ENCODE peak calls at places on chromosomes 11 and 22, in ten cellular contexts. N is A172; Y is AG08396; Z is RWPE1; T is Calu3; M is activated CD8-positive, alpha-beta T cell treated with anti-CD3 and anti-CD28 coated beads for 36 hours; S is effector CD8-positive, alpha-beta T cell; D is SW480; W is skeletal muscle cell; R is progenitor cell of endocrine pancreas. I is an unnamed sample.
A peak's percentile ranks its signal among the peaks of the same experiment; 100 is the strongest.

GRCh38 chr11:44950036-44950624 is 553 bp downstream of the TP53I11 start:
- DNase-seq in N (no peak), Y (peak; percentile 53), Z (no peak), T (peak; percentile 27), M (peak; percentile 49), S (no peak), D (no peak), W (no peak), R (peak; percentile 37), I (no peak)

GRCh38 chr11:62757846-62758788 is 3.3 kb upstream of the POLR2G start:
- DNase-seq in N (no peak), Y (no peak), Z (no peak), T (no peak), M (no peak), S (no peak), D (no peak), W (no peak), R (no peak), I (no peak)

GRCh38 chr11:1180171-1180570 is 22.4 kb downstream of the MUC5AC start:
- DNase-seq in N (no peak), Y (no peak), Z (no peak), T (no peak), M (no peak), S (no peak), D (no peak), W (no peak), R (no peak), I (no peak)

GRCh38 chr11:29312817-29313216 is 704.0 kb downstream of the KCNA4 start:
- DNase-seq in N (peak; percentile 33), Y (no peak), Z (peak; percentile 70), T (no peak), M (no peak), S (no peak), D (no peak), W (no peak), R (no peak), I (no peak)

GRCh38 chr11:111982019-111982464 is 43.2 kb upstream of the DLAT start:
- DNase-seq in N (no peak), Y (no peak), Z (peak; percentile 62), T (peak; percentile 73), M (peak; percentile 81), S (peak; percentile 36), D (peak; percentile 75), W (no peak), R (peak; percentile 62), I (no peak)

GRCh38 chr11:47508595-47509555 is 44.1 kb downstream of the CELF1 start:
- DNase-seq in N (no peak), Y (no peak), Z (no peak), T (peak; percentile 57), M (no peak), S (no peak), D (no peak), W (no peak), R (no peak), I (no peak)

GRCh38 chr22:36439481-36440271 is 41.8 kb downstream of the TXN2 start:
- DNase-seq in N (peak; percentile 84), Y (peak; percentile 93), Z (peak; percentile 91), T (peak; percentile 52), M (peak; percentile 52), S (no peak), D (peak; percentile 57), W (peak; percentile 76), R (no peak), I (peak; percentile 87)

GRCh38 chr11:67289651-67290479 is 762 bp downstream of the ANKRD13D start:
- DNase-seq in N (no peak), Y (no peak), Z (no peak), T (no peak), M (no peak), S (no peak), D (no peak), W (no peak), R (no peak), I (peak; percentile 53)

GRCh38 chr11:90222459-90223247 is at the start of gene CHORDC1:
- DNase-seq in N (peak; percentile 48), Y (peak; percentile 93), Z (peak; percentile 84), T (peak; percentile 88), M (peak; percentile 94), S (peak; percentile 88), D (peak; percentile 85), W (peak; percentile 34), R (peak; percentile 76), I (peak; percentile 40)

GRCh38 chr11:127733552-127733951 is 733.0 kb upstream of the KIRREL3 start:
- DNase-seq in N (no peak), Y (no peak), Z (no peak), T (no peak), M (no peak), S (no peak), D (no peak), W (no peak), R (no peak), I (no peak)

GRCh38 chr22:40401532-40401931 is 31.1 kb downstream of the SGSM3 start:
- DNase-seq in N (no peak), Y (no peak), Z (no peak), T (no peak), M (peak; percentile 77), S (peak; percentile 17), D (no peak), W (no peak), R (no peak), I (no peak)

GRCh38 chr11:27718346-27718852 is 18.1 kb upstream of the BDNF start:
- DNase-seq in N (peak; percentile 84), Y (peak; percentile 84), Z (peak; percentile 73), T (peak; percentile 48), M (no peak), S (no peak), D (peak; percentile 87), W (peak; percentile 91), R (peak; percentile 15), I (peak; percentile 59)

GRCh38 chr11:69810289-69811118 is 8.7 kb downstream of the FGF3 start:
- DNase-seq in N (no peak), Y (no peak), Z (no peak), T (no peak), M (no peak), S (no peak), D (no peak), W (no peak), R (no peak), I (no peak)

GRCh38 chr11:128187829-128188228 is 399.5 kb downstream of the ETS1 start:
- DNase-seq in N (no peak), Y (no peak), Z (no peak), T (no peak), M (no peak), S (no peak), D (no peak), W (no peak), R (no peak), I (no peak)

GRCh38 chr11:82864268-82864667 is 36.0 kb downstream of the PRCP start:
- DNase-seq in N (peak; percentile 68), Y (peak; percentile 61), Z (peak; percentile 64), T (peak; percentile 61), M (peak; percentile 43), S (no peak), D (peak; percentile 66), W (no peak), R (peak; percentile 11), I (peak; percentile 50)

GRCh38 chr11:117064275-117064674 is 34.0 kb downstream of the SIK3 start:
- DNase-seq in N (peak; percentile 48), Y (peak; percentile 26), Z (peak; percentile 26), T (no peak), M (no peak), S (no peak), D (no peak), W (no peak), R (no peak), I (no peak)

GRCh38 chr11:69660001-69660500 is 15.1 kb downstream of the LTO1 start:
- DNase-seq in N (no peak), Y (no peak), Z (no peak), T (no peak), M (no peak), S (no peak), D (no peak), W (no peak), R (no peak), I (no peak)

GRCh38 chr11:124793466-124794278 is 6.5 kb downstream of the MSANTD2 start:
- DNase-seq in N (peak; percentile 38), Y (peak; percentile 58), Z (peak; percentile 37), T (peak; percentile 15), M (peak; percentile 47), S (no peak), D (peak; percentile 49), W (no peak), R (no peak), I (no peak)

GRCh38 chr11:61023086-61024035 is 51.9 kb downstream of the CD6 start:
- DNase-seq in N (no peak), Y (no peak), Z (no peak), T (no peak), M (peak; percentile 92), S (no peak), D (no peak), W (no peak), R (no peak), I (no peak)

GRCh38 chr22:36493690-36494110 is 12.3 kb upstream of the TXN2 start:
- DNase-seq in N (peak; percentile 22), Y (no peak), Z (no peak), T (no peak), M (no peak), S (no peak), D (no peak), W (no peak), R (no peak), I (no peak)

GRCh38 chr11:120814531-120815259 is 209.2 kb upstream of the TBCEL start:
- DNase-seq in N (no peak), Y (no peak), Z (no peak), T (no peak), M (no peak), S (no peak), D (no peak), W (no peak), R (no peak), I (no peak)

GRCh38 chr11:45560153-45560934 is 105.1 kb downstream of the CHST1 start:
- DNase-seq in N (no peak), Y (no peak), Z (no peak), T (no peak), M (no peak), S (no peak), D (no peak), W (no peak), R (no peak), I (no peak)

GRCh38 chr11:77636738-77637344 is 753 bp downstream of the CLNS1A start:
- DNase-seq in N (no peak), Y (no peak), Z (no peak), T (no peak), M (no peak), S (no peak), D (peak; percentile 16), W (no peak), R (no peak), I (no peak)

GRCh38 chr11:92154611-92155010 is 70.0 kb upstream of the FAT3 start:
- DNase-seq in N (no peak), Y (no peak), Z (no peak), T (no peak), M (no peak), S (no peak), D (no peak), W (no peak), R (no peak), I (no peak)

GRCh38 chr11:104694259-104695070 is 203.8 kb downstream of the CASP12 start:
- DNase-seq in N (peak; percentile 90), Y (peak; percentile 24), Z (no peak), T (no peak), M (no peak), S (no peak), D (no peak), W (no peak), R (no peak), I (no peak)

GRCh38 chr22:49968831-49969661 is 8.5 kb downstream of the PIM3 start:
- DNase-seq in N (no peak), Y (no peak), Z (no peak), T (no peak), M (no peak), S (no peak), D (no peak), W (no peak), R (no peak), I (no peak)

GRCh38 chr22:48757581-48757980 is 1070.1 kb downstream of the BRD1 start:
- DNase-seq in N (no peak), Y (no peak), Z (no peak), T (no peak), M (no peak), S (no peak), D (no peak), W (no peak), R (peak; percentile 3), I (no peak)

GRCh38 chr22:40022536-40023225 is 27.9 kb downstream of the FAM83F start:
- DNase-seq in N (no peak), Y (no peak), Z (no peak), T (no peak), M (peak; percentile 25), S (no peak), D (no peak), W (no peak), R (no peak), I (no peak)

I was measured in H54.